ENCODE peak calls at places on chromosome 16, in six cellular contexts. C, H, O, G, M and U are unnamed samples.

GRCh38 chr16:48965391-48965790 is 316.2 kb downstream of the CBLN1 start:
- DNase-seq in G (no peak), M (no peak), C (no peak), O (no peak), H (no peak), U (no peak)

GRCh38 chr16:88415381-88416323 is 32.9 kb downstream of the ZNF469 start:
- DNase-seq in H (no peak), O (no peak), M (no peak), G (no peak), C (no peak), U (no peak)

GRCh38 chr16:82363026-82363816 is 193.2 kb upstream of the MPHOSPH6 start:
- DNase-seq in H (no peak), O (no peak), M (no peak), C (no peak), G (no peak), U (no peak)

GRCh38 chr16:73050115-73051099 is 2.5 kb upstream of the ZFHX3 start:
- DNase-seq in H (no peak), C (no peak), O (no peak), M (no peak), G (no peak), U (no peak)

GRCh38 chr16:13427943-13428342 is 492.0 kb upstream of the ERCC4 start:
- DNase-seq in G (no peak), C (no peak), O (no peak), M (no peak), H (no peak), U (no peak)

GRCh38 chr16:29804455-29805231 is 1.7 kb upstream of the MAZ start:
- DNase-seq in C (no peak), G (no peak), M (no peak), H (peak), O (no peak), U (no peak)

GRCh38 chr16:88274847-88275246 is 107.9 kb upstream of the ZNF469 start:
- DNase-seq in H (no peak), C (no peak), G (no peak), O (no peak), M (no peak), U (no peak)

GRCh38 chr16:23682181-23682580 is 3.5 kb downstream of the PLK1 start:
- DNase-seq in G (no peak), O (no peak), M (no peak), C (no peak), H (no peak), U (no peak)

GRCh38 chr16:75244844-75245758 is 6.3 kb downstream of the BCAR1 start:
- DNase-seq in M (peak), H (peak), C (peak), O (no peak), G (no peak), U (peak)

GRCh38 chr16:89193021-89193575 is 7.2 kb downstream of the SLC22A31 start:
- DNase-seq in G (no peak), M (no peak), O (no peak), C (no peak), H (peak), U (no peak)

GRCh38 chr16:64892843-64893242 is 229.0 kb downstream of the CDH11 start:
- DNase-seq in G (no peak), H (no peak), O (no peak), C (no peak), M (no peak), U (peak)

GRCh38 chr16:660459-661183 is 7.3 kb upstream of the RHOT2 start:
- DNase-seq in H (peak), M (no peak), O (peak), C (peak), G (peak), U (no peak)

GRCh38 chr16:397736-398332 is 835 bp downstream of the NME4 start:
- DNase-seq in G (peak), H (peak), M (peak), C (peak), O (no peak), U (no peak)

GRCh38 chr16:49811630-49812334 is 44.1 kb downstream of the ZNF423 start:
- DNase-seq in O (no peak), C (no peak), G (no peak), M (no peak), H (peak), U (no peak)